ENCODE peak calls at places on chromosomes 5 and 9, in seven cellular contexts. M is SK-MEL-5, A is glutamatergic neuron, K is DND-41, T is H54, E is T-helper 22 cell, Q is hypothalamus. L is an unnamed sample.

GRCh38 chr9:107243757-107244156 is 39.3 kb upstream of the RAD23B start:
- DNase-seq in E (no peak), Q (no peak), K (no peak), T (peak), A (no peak), M (no peak), L (no peak)

GRCh38 chr5:79975422-79975821 is 15.6 kb downstream of the MTX3 start:
- DNase-seq in K (no peak), E (no peak), M (no peak), A (no peak), Q (no peak), T (no peak), L (no peak)

GRCh38 chr9:20781086-20781485 is 97.0 kb downstream of the FOCAD start:
- DNase-seq in M (no peak), E (no peak), Q (no peak), K (no peak), T (no peak), A (no peak), L (no peak)

GRCh38 chr9:133703571-133704399 is 34.4 kb downstream of the SARDH start:
- DNase-seq in K (peak), E (no peak), Q (no peak), M (no peak), A (peak), T (no peak), L (peak)

GRCh38 chr9:114290561-114290986 is 32.3 kb upstream of the ORM1 start:
- DNase-seq in E (no peak), Q (no peak), A (peak), M (no peak), T (no peak), K (no peak), L (no peak)

GRCh38 chr5:34008721-34009120 is 871 bp upstream of the AMACR start:
- DNase-seq in Q (no peak), M (peak), K (no peak), A (no peak), T (no peak), E (no peak), L (no peak)

GRCh38 chr5:133934311-133934710 is 34.1 kb downstream of the C5orf15 start:
- DNase-seq in M (no peak), A (no peak), T (no peak), E (no peak), K (no peak), Q (no peak), L (no peak)

GRCh38 chr5:77957516-77957915 is 181.4 kb upstream of the TBCA start:
- DNase-seq in E (no peak), Q (no peak), A (no peak), M (no peak), T (no peak), K (no peak), L (no peak)

GRCh38 chr5:177963966-177964365 is 32.1 kb downstream of the PROP1 start:
- DNase-seq in M (no peak), E (no peak), Q (no peak), T (no peak), K (no peak), A (no peak), L (no peak)

GRCh38 chr5:97042981-97043380 is 99.4 kb downstream of the LIX1 start:
- DNase-seq in Q (no peak), E (no peak), A (no peak), K (no peak), T (no peak), M (no peak), L (no peak)

GRCh38 chr5:41009228-41009627 is 61.9 kb downstream of the MROH2B start:
- DNase-seq in T (peak), M (peak), K (no peak), A (no peak), Q (no peak), E (no peak), L (peak)

GRCh38 chr9:6128030-6128429 is 87.6 kb upstream of the IL33 start:
- DNase-seq in M (no peak), K (no peak), Q (no peak), T (no peak), E (no peak), A (no peak), L (no peak)

GRCh38 chr9:107528686-107529085 is 39.1 kb upstream of the KLF4 start:
- DNase-seq in Q (no peak), T (no peak), M (no peak), A (no peak), E (no peak), K (no peak), L (no peak)

GRCh38 chr5:151461312-151461711 is 13.9 kb downstream of the SLC36A1 start:
- DNase-seq in A (no peak), M (no peak), E (no peak), T (no peak), K (no peak), Q (no peak), L (no peak)

GRCh38 chr9:101508203-101508602 is 25.4 kb upstream of the RNF20 start:
- DNase-seq in M (no peak), A (no peak), E (no peak), T (no peak), K (no peak), Q (no peak), L (no peak)

GRCh38 chr5:146079695-146080361 is 25.5 kb downstream of the PLAC8L1 start:
- DNase-seq in T (no peak), Q (no peak), M (no peak), A (no peak), E (no peak), K (peak), L (peak)

GRCh38 chr5:74829413-74829812 is 36.8 kb downstream of the FAM169A start:
- DNase-seq in A (no peak), E (no peak), T (no peak), K (no peak), Q (no peak), M (no peak), L (no peak)

GRCh38 chr9:20022410-20022809 is 233.6 kb upstream of the SLC24A2 start:
- DNase-seq in T (no peak), K (no peak), A (no peak), M (no peak), E (no peak), Q (no peak), L (peak)

GRCh38 chr9:123727332-123727731 is 202.6 kb downstream of the DENND1A start:
- DNase-seq in Q (no peak), A (no peak), E (no peak), M (no peak), T (no peak), K (no peak), L (no peak)

GRCh38 chr5:10232386-10232785 is 17.3 kb downstream of the ATPSCKMT start:
- DNase-seq in K (no peak), A (no peak), M (no peak), E (no peak), T (no peak), Q (no peak), L (no peak)

GRCh38 chr5:163565931-163566608 is 60.7 kb downstream of the MAT2B start:
- DNase-seq in K (no peak), E (peak), A (peak), Q (no peak), T (no peak), M (no peak), L (no peak)

GRCh38 chr9:121331549-121331948 is 38.5 kb downstream of the STOM start:
- DNase-seq in M (no peak), A (no peak), Q (no peak), K (no peak), T (no peak), E (no peak), L (no peak)

GRCh38 chr5:31049933-31050704 is 143.4 kb upstream of the CDH6 start:
- DNase-seq in E (no peak), M (no peak), A (no peak), Q (no peak), T (no peak), K (no peak), L (no peak)

GRCh38 chr9:7147136-7148090 is 389.6 kb downstream of the KDM4C start:
- DNase-seq in Q (no peak), K (no peak), T (no peak), E (no peak), A (no peak), M (no peak), L (peak)

GRCh38 chr5:169707714-169708113 is 70.6 kb downstream of the DOCK2 start:
- DNase-seq in E (no peak), Q (no peak), K (no peak), A (no peak), T (no peak), M (no peak), L (no peak)

GRCh38 chr5:139734517-139734916 is 61.1 kb upstream of the PSD2 start:
- DNase-seq in M (no peak), E (no peak), K (no peak), A (no peak), T (no peak), Q (no peak), L (peak)

GRCh38 chr5:101783241-101784095 is 512.6 kb downstream of the SLCO4C1 start:
- DNase-seq in Q (no peak), A (no peak), E (no peak), T (no peak), M (no peak), K (no peak), L (no peak)

GRCh38 chr9:88691811-88692210 is 156.8 kb downstream of the NXNL2 start:
- DNase-seq in K (no peak), M (no peak), A (no peak), E (no peak), T (no peak), Q (no peak), L (peak)

GRCh38 chr5:39473156-39473779 is 48.5 kb upstream of the DAB2 start:
- DNase-seq in T (no peak), M (no peak), E (no peak), A (no peak), Q (no peak), K (no peak), L (peak)

GRCh38 chr5:39521945-39522590 is 97.3 kb upstream of the DAB2 start:
- DNase-seq in A (no peak), K (no peak), M (no peak), Q (no peak), E (no peak), T (no peak), L (no peak)

GRCh38 chr9:97312101-97312500 is 4.6 kb downstream of the CCDC180 start:
- DNase-seq in K (no peak), Q (no peak), T (no peak), E (no peak), M (no peak), A (no peak), L (peak)

GRCh38 chr5:73901455-73901854 is 275.5 kb downstream of the ARHGEF28 start:
- DNase-seq in Q (no peak), T (no peak), K (no peak), E (no peak), A (no peak), M (peak), L (no peak)

GRCh38 chr5:124742983-124743533 is 3.4 kb downstream of the ZNF608 start:
- DNase-seq in E (no peak), T (peak), Q (no peak), K (no peak), A (no peak), M (peak), L (peak)

GRCh38 chr9:84773023-84773422 is 103.5 kb downstream of the NTRK2 start:
- DNase-seq in A (no peak), K (no peak), Q (no peak), M (no peak), E (no peak), T (no peak), L (no peak)

GRCh38 chr9:87514136-87514535 is 16.5 kb downstream of the DAPK1 start:
- DNase-seq in K (no peak), Q (no peak), E (no peak), M (no peak), T (no peak), A (peak), L (no peak)

GRCh38 chr5:74367931-74368330 is 272.6 kb downstream of the ENC1 start:
- DNase-seq in K (no peak), Q (no peak), E (no peak), T (no peak), M (no peak), A (no peak), L (no peak)

GRCh38 chr9:28212979-28213378 is 639.7 kb upstream of the C9orf72 start:
- DNase-seq in K (no peak), T (peak), E (no peak), M (no peak), Q (no peak), A (no peak), L (no peak)

GRCh38 chr5:155485344-155485743 is 471.8 kb downstream of the KIF4B start:
- DNase-seq in A (no peak), Q (no peak), E (no peak), M (no peak), T (no peak), K (no peak), L (no peak)

GRCh38 chr9:37200572-37201005 is 80.2 kb downstream of the ZCCHC7 start:
- DNase-seq in M (no peak), A (no peak), K (no peak), T (no peak), Q (no peak), E (no peak), L (no peak)

L was measured in osteoblast.